ENCODE peak calls at places on chromosomes 7 and 10, in ten cellular contexts. F is endothelial cell, P is breast epithelium, X is choroid plexus epithelial cell, R is gastrocnemius medialis, V is WTC11, B is IMR-90, C is neural crest cell, A is A549, I is dorsolateral prefrontal cortex. N is an unnamed sample.

GRCh38 chr7:77331938-77332695 is 84.0 kb downstream of the GSAP start:
- DNase-seq in I (peak), A (peak), V (peak), C (peak), F (peak), R (peak), P (peak), B (peak), X (peak), N (peak)

GRCh38 chr7:28231181-28231580 is 50.6 kb upstream of the JAZF1 start:
- DNase-seq in V (no peak), A (no peak), P (no peak), X (no peak), R (no peak), F (no peak), C (no peak), B (no peak), I (no peak), N (no peak)

GRCh38 chr7:32871624-32872371 is 19.8 kb downstream of the KBTBD2 start:
- DNase-seq in F (no peak), X (no peak), B (no peak), P (no peak), I (no peak), A (no peak), C (no peak), V (no peak), R (no peak), N (no peak)

GRCh38 chr7:131525820-131526219 is 30.6 kb downstream of the PODXL start:
- DNase-seq in P (no peak), I (no peak), X (no peak), A (peak), R (no peak), F (no peak), B (peak), C (no peak), V (no peak), N (no peak)

GRCh38 chr10:43136432-43136831 is 1.8 kb upstream of the CSGALNACT2 start:
- DNase-seq in B (no peak), I (no peak), F (no peak), P (no peak), C (no peak), R (no peak), A (no peak), V (no peak), X (no peak), N (no peak)

GRCh38 chr10:8511026-8511425 is 456.5 kb downstream of the GATA3 start:
- DNase-seq in X (no peak), B (no peak), C (no peak), I (no peak), A (no peak), P (no peak), V (no peak), F (no peak), R (no peak), N (no peak)

GRCh38 chr7:44046321-44047061 is 2.0 kb downstream of the DBNL start:
- DNase-seq in A (no peak), P (no peak), F (no peak), B (no peak), R (no peak), I (no peak), X (no peak), C (no peak), V (no peak), N (no peak)

GRCh38 chr10:110352930-110353243 is 48.2 kb upstream of the SMNDC1 start:
- DNase-seq in C (no peak), B (no peak), I (no peak), X (no peak), V (no peak), A (no peak), F (no peak), P (no peak), R (no peak), N (no peak)

GRCh38 chr10:132232553-132232949 is 45.8 kb downstream of the DPYSL4 start:
- DNase-seq in B (no peak), P (no peak), X (no peak), V (no peak), F (no peak), R (peak), A (no peak), C (no peak), I (no peak), N (no peak)

GRCh38 chr7:39749717-39750116 is 126.3 kb downstream of the RALA start:
- DNase-seq in C (no peak), R (no peak), I (no peak), P (no peak), V (no peak), X (no peak), F (no peak), A (no peak), B (no peak), N (no peak)

GRCh38 chr7:151820486-151821105 is 56.3 kb downstream of the PRKAG2 start:
- DNase-seq in C (no peak), F (no peak), B (no peak), X (no peak), A (no peak), V (no peak), I (no peak), R (no peak), P (no peak), N (no peak)

GRCh38 chr10:124741922-124742417 is 2.2 kb downstream of the FAM53B start:
- DNase-seq in F (no peak), R (no peak), X (no peak), I (no peak), P (no peak), A (no peak), C (no peak), B (no peak), V (no peak), N (peak)

GRCh38 chr7:158957921-158958471 is 101.6 kb downstream of the DYNC2I1 start:
- DNase-seq in X (no peak), R (no peak), P (peak), V (peak), F (no peak), B (no peak), I (no peak), A (no peak), C (no peak), N (peak)

GRCh38 chr10:106396192-106396591 is 768.3 kb downstream of the SORCS1 start:
- DNase-seq in A (no peak), P (no peak), R (no peak), X (no peak), V (no peak), I (no peak), B (no peak), C (no peak), F (no peak), N (no peak)

GRCh38 chr7:5064391-5065106 is 18.9 kb downstream of the RBAK start:
- DNase-seq in F (no peak), R (no peak), C (no peak), A (peak), X (peak), V (no peak), I (no peak), B (no peak), P (no peak), N (no peak)

GRCh38 chr10:61439058-61439607 is 14.0 kb downstream of the TMEM26 start:
- DNase-seq in B (no peak), V (no peak), R (no peak), P (no peak), A (no peak), I (no peak), F (no peak), C (no peak), X (no peak), N (no peak)

GRCh38 chr7:140645166-140645565 is 4.6 kb upstream of the DENND2A start:
- DNase-seq in A (peak), I (no peak), F (peak), V (peak), P (no peak), B (no peak), C (no peak), X (no peak), R (no peak), N (peak)

GRCh38 chr10:68901106-68901927 is at the start of gene DDX50:
- DNase-seq in R (peak), V (peak), A (peak), P (peak), F (peak), X (peak), I (peak), C (peak), B (peak), N (peak)
- TF ChIP-seq CTCF in R (no peak), V (no peak), A (no peak), P (no peak), F (no peak), X (no peak), I (peak), C (peak), B (peak), N (no peak)

DNA sequence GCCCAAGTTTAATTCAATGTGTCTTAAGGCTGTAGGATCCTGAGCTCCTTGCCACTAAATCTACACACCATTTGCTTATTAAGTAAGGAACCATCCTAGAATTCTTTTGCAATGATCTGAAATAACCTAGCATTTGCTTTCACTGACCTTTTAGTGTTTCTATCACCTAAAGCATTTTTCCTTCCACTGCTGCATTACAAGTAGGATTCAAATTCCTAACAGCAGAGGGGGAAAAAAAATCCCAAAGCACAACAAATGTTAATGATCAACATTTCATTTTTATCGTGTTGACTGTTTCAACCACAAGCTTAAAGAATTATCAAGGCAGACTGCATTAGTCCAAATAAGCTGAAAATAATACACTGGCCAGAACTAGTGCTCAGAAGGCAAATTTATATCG is 174.7 kb upstream of the TCF7L2 start:
- DNase-seq in R (no peak), V (no peak), X (peak), A (peak), I (no peak), B (peak), F (no peak), P (no peak), C (no peak), N (no peak)
- TF ChIP-seq CTCF in R (no peak), V (no peak), X (peak), A (no peak), I (no peak), B (peak), F (no peak), P (no peak), C (no peak), N (no peak)

GRCh38 chr10:96339383-96339782 is 19.4 kb downstream of the OPALIN start:
- DNase-seq in X (no peak), B (no peak), C (no peak), A (no peak), I (no peak), F (no peak), V (no peak), P (no peak), R (no peak), N (no peak)

GRCh38 chr10:96338279-96338925 is 20.4 kb downstream of the OPALIN start:
- DNase-seq in B (no peak), A (no peak), X (no peak), I (no peak), F (no peak), C (no peak), V (no peak), R (no peak), P (no peak), N (no peak)

GRCh38 chr10:96341219-96342182 is 17.3 kb downstream of the OPALIN start:
- DNase-seq in C (no peak), A (no peak), R (no peak), V (peak), X (no peak), B (no peak), F (no peak), I (no peak), P (no peak), N (no peak)

GRCh38 chr10:96342402-96342801 is 16.4 kb downstream of the OPALIN start:
- DNase-seq in B (no peak), X (no peak), I (no peak), V (no peak), A (no peak), P (no peak), R (no peak), C (no peak), F (no peak), N (no peak)

GRCh38 chr10:96339956-96340904 is 18.6 kb downstream of the OPALIN start:
- DNase-seq in X (peak), A (peak), B (peak), V (peak), I (peak), P (peak), R (no peak), C (peak), F (peak), N (peak)
- TF ChIP-seq CTCF in X (peak), A (peak), B (peak), V (peak), I (peak), P (peak), R (no peak), C (peak), F (peak), N (peak)

GRCh38 chr7:107768263-107768662 is 24.3 kb downstream of the CBLL1 start:
- DNase-seq in C (no peak), B (no peak), I (no peak), R (no peak), V (no peak), P (no peak), F (no peak), A (no peak), X (no peak), N (peak)
- TF ChIP-seq CTCF in C (no peak), B (no peak), I (no peak), R (no peak), V (no peak), P (no peak), F (no peak), A (no peak), X (no peak), N (no peak)

GRCh38 chr7:105876964-105877601 is 684 bp upstream of the ATXN7L1 start:
- DNase-seq in X (peak), V (peak), B (peak), C (peak), F (peak), A (peak), R (no peak), I (peak), P (no peak), N (peak)
- TF ChIP-seq CTCF in X (peak), V (no peak), B (peak), C (no peak), F (no peak), A (no peak), R (no peak), I (peak), P (no peak), N (no peak)

N was measured in MCF 10A.